ENCODE peak calls at places on chromosomes 7 and 10, in eight cellular contexts. J is HCT116, B is H1, D is neural progenitor cell, G is SK-N-SH, U is MM.1S, T is fibroblast of lung, K is GM23248. I is an unnamed sample.
A peak's percentile ranks its signal among the peaks of the same experiment; 100 is the strongest.

GRCh38 chr10:63699785-63700184 is 178.6 kb downstream of the REEP3 start:
- DNase-seq in D (no peak), K (peak; percentile 76), B (no peak), J (no peak), T (peak; percentile 75), U (no peak), G (no peak), I (no peak)

GRCh38 chr7:122887848-122888247 is 1.6 kb upstream of the CADPS2 start:
- DNase-seq in T (no peak), K (no peak), G (no peak), B (no peak), D (no peak), U (no peak), J (no peak), I (no peak)

GRCh38 chr7:137325927-137326326 is 17.6 kb downstream of the PTN start:
- DNase-seq in G (no peak), K (no peak), B (no peak), U (no peak), T (no peak), D (no peak), J (no peak), I (peak; percentile 83)

GRCh38 chr10:84267503-84268126 is 22.8 kb downstream of the RGR start:
- DNase-seq in B (peak; percentile 89), T (peak; percentile 30), G (no peak), J (peak; percentile 60), U (no peak), D (peak; percentile 67), K (peak; percentile 77), I (no peak)

GRCh38 chr7:18978108-18978495 is 139.3 kb downstream of the TWIST1 start:
- DNase-seq in D (no peak), B (no peak), J (peak; percentile 43), G (no peak), T (peak; percentile 97), K (peak; percentile 95), U (no peak), I (no peak)

GRCh38 chr10:103758294-103758681 is 97.1 kb downstream of the SH3PXD2A start:
- DNase-seq in J (no peak), G (no peak), U (no peak), K (peak; percentile 52), T (peak; percentile 76), D (no peak), B (no peak), I (no peak)

GRCh38 chr10:59019603-59020002 is 156.8 kb upstream of the PHYHIPL start:
- DNase-seq in K (peak; percentile 16), B (no peak), J (no peak), G (no peak), U (no peak), D (peak; percentile 18), T (peak; percentile 17), I (no peak)

GRCh38 chr10:72097448-72098300 is 9.3 kb upstream of the SPOCK2 start:
- DNase-seq in J (peak; percentile 68), T (peak; percentile 98), D (no peak), K (peak; percentile 93), G (no peak), B (no peak), U (no peak), I (no peak)

GRCh38 chr7:6436385-6436685 is 11.4 kb downstream of the DAGLB start:
- DNase-seq in G (no peak), B (no peak), J (no peak), T (no peak), K (no peak), D (no peak), U (peak; percentile 83), I (no peak)

GRCh38 chr10:30580241-30580640 is 49.3 kb downstream of the LYZL2 start:
- DNase-seq in D (no peak), U (no peak), G (no peak), K (no peak), J (no peak), B (no peak), T (no peak), I (no peak)

GRCh38 chr10:95767884-95768556 is 12.1 kb downstream of the ENTPD1 start:
- DNase-seq in G (no peak), J (no peak), D (no peak), U (no peak), B (no peak), K (peak; percentile 37), T (peak; percentile 10), I (no peak)

GRCh38 chr10:104350146-104350635 is 3.4 kb upstream of the CFAP58 start:
- DNase-seq in U (peak; percentile 80), K (peak; percentile 86), J (peak; percentile 70), B (no peak), T (peak; percentile 69), D (peak; percentile 70), G (peak; percentile 55), I (no peak)

GRCh38 chr10:133343557-133343956 is 3.6 kb upstream of the PRAP1 start:
- DNase-seq in B (no peak), G (no peak), U (no peak), T (no peak), J (no peak), D (no peak), K (no peak), I (no peak)

GRCh38 chr10:33155720-33156638 is 178.5 kb downstream of the NRP1 start:
- DNase-seq in G (peak; percentile 41), J (no peak), B (no peak), K (peak; percentile 89), U (peak; percentile 35), D (peak; percentile 25), T (peak; percentile 74), I (no peak)

GRCh38 chr7:45890902-45891461 is 2.7 kb downstream of the IGFBP1 start:
- DNase-seq in B (no peak), D (peak; percentile 49), K (peak; percentile 63), U (peak; percentile 54), G (peak; percentile 58), J (peak; percentile 22), T (peak; percentile 33), I (peak; percentile 12)

GRCh38 chr10:12417341-12417740 is 68.0 kb downstream of the CAMK1D start:
- DNase-seq in T (peak; percentile 10), B (no peak), J (no peak), G (no peak), K (no peak), U (no peak), D (no peak), I (no peak)

GRCh38 chr10:3852147-3852904 is 67.3 kb upstream of the KLF6 start:
- DNase-seq in U (no peak), K (peak; percentile 99), T (peak; percentile 99), D (no peak), G (no peak), J (peak; percentile 99), B (no peak), I (no peak)

DNA sequence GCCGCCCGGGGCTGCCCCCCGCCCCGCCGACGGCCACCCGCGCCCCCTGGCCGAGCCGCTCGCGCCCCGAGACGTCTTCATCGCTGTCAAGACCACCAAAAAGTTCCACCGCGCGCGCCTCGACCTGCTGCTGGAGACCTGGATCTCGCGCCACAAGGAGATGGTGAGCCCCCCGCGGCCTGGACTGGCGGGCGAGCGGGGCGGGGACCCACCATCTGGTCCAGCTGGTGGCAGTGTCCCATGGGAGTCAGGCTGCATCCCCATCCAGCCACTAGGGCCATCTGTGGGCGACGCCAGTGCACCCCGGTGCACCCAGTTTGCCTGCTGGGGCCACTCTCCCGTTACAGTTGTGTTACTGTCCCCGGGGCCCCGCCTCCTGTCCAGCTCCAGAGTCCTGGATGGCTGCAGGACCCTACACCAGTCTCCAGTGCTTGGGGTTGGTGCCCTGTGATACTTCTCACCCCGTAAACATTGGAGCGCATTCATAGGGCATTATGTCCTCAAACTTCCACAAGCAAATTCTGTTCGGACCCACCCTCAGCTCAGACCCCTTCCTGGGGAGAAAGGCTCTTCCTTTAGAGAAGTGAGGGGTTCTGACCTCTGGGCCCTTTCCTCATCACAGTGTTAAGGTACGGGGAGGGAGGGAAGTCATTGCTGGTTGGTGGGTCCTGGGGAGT is 695 bp downstream of the LFNG start:
- DNase-seq in D (peak; percentile 61), K (peak; percentile 60), J (no peak), U (no peak), B (no peak), G (peak; percentile 90), T (no peak), I (no peak)
- H3K9ac ChIP-seq in D (peak overlapping the region; percentile 43), K (peak overlapping the region; percentile 22), J (peak overlapping the region; percentile 63), U (no peak overlapping the region), B (no peak overlapping the region), G (peak overlapping the region; percentile 56), T (no peak overlapping the region), I (no peak overlapping the region)

GRCh38 chr7:100120518-100121085 is 1.2 kb downstream of the CNPY4 start:
- DNase-seq in T (no peak), J (no peak), D (no peak), U (no peak), K (no peak), G (no peak), B (no peak), I (no peak)
- H3K9ac ChIP-seq in T (peak overlapping the region; percentile 11), J (peak overlapping the region; percentile 87), D (no peak overlapping the region), U (no peak overlapping the region), K (peak overlapping the region; percentile 84), G (peak overlapping the region; percentile 78), B (no peak overlapping the region), I (peak overlapping the region; percentile 55)

GRCh38 chr7:188174-188573 is 4.2 kb upstream of the FAM20C start:
- DNase-seq in D (no peak), U (no peak), J (no peak), K (no peak), T (no peak), B (no peak), G (no peak), I (no peak)

GRCh38 chr7:184768-185264 is 7.6 kb upstream of the FAM20C start:
- DNase-seq in T (no peak), K (peak; percentile 31), J (no peak), U (no peak), D (no peak), G (no peak), B (no peak), I (no peak)

GRCh38 chr7:188727-189500 is 3.5 kb upstream of the FAM20C start:
- DNase-seq in D (no peak), G (no peak), U (no peak), J (no peak), K (no peak), T (no peak), B (no peak), I (no peak)

GRCh38 chr7:187237-187927 is 5.0 kb upstream of the FAM20C start:
- DNase-seq in D (peak; percentile 27), G (no peak), T (no peak), B (no peak), K (no peak), U (no peak), J (no peak), I (no peak)

GRCh38 chr7:186516-187113 is 5.8 kb upstream of the FAM20C start:
- DNase-seq in J (no peak), G (no peak), D (no peak), T (no peak), U (no peak), B (no peak), K (no peak), I (no peak)
- H3K9ac ChIP-seq in J (no peak overlapping the region), G (no peak overlapping the region), D (no peak overlapping the region), T (no peak overlapping the region), U (no peak overlapping the region), B (no peak overlapping the region), K (no peak overlapping the region), I (no peak overlapping the region)

DNA sequence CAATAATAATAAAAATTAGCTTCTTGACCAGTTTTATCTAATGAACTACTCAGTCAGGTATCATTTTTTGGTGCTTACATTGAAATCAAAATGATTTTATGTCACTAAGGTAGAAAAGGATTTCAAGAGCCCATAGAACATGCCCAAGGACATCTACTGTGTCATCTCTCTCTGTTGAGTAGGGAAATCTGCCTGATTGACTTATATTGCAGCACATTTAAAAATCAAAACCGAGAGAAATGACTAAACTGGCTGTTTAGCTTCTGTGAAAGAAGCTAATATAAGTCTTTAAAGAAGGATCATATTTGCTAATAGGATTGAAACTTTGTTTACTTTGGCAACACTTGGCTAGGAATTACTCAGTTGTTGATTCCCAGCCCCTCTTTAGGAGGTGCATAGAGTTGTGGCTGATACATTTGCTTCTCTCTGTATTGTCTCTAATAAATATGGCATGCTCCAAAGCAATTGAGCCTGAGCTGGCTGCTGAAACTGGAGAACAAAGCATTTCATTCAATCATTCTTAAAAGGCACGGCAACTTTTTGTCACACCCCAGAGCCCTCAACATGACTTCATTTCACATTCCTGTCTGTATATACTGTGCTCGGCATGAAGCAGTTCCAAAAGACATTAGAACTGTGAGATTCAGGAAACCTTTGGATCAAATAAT is 1096.9 kb upstream of the POT1 start:
- DNase-seq in U (no peak), K (no peak), T (peak; percentile 2), J (peak; percentile 4), D (peak; percentile 56), G (no peak), B (no peak), I (no peak)
- H3K9ac ChIP-seq in U (no peak overlapping the region), K (no peak overlapping the region), T (no peak overlapping the region), J (no peak overlapping the region), D (no peak overlapping the region), G (no peak overlapping the region), B (no peak overlapping the region), I (no peak overlapping the region)

I was measured in SK-N-MC.